ENCODE peak calls at places on chromosomes 1 and 21, in ten cellular contexts. One of them, this sample, is unnamed.

GRCh38 chr1:101198842-101199636 is 37.8 kb upstream of the S1PR1 start:
- DNase-seq in HT-29: no peak
- DNase-seq in right cardiac atrium: no peak
- DNase-seq in memory B cell: no peak
- DNase-seq in GM04503: no peak
- DNase-seq in EL: no peak
- DNase-seq in neural crest cell: no peak
- DNase-seq in HS-27A: no peak
- DNase-seq in myocyte: no peak
- DNase-seq in Caki2: no peak
- DNase-seq in this sample: no peak

GRCh38 chr1:47872871-47873270 is 124.3 kb downstream of the TRABD2B start:
- DNase-seq in HT-29: no peak
- DNase-seq in right cardiac atrium: no peak
- DNase-seq in memory B cell: no peak
- DNase-seq in GM04503: no peak
- DNase-seq in EL: no peak
- DNase-seq in neural crest cell: no peak
- DNase-seq in HS-27A: no peak
- DNase-seq in myocyte: no peak
- DNase-seq in Caki2: peak
- DNase-seq in this sample: no peak

GRCh38 chr1:41381691-41382530 is 20.7 kb downstream of the FOXO6 start:
- DNase-seq in HT-29: peak
- DNase-seq in right cardiac atrium: peak
- DNase-seq in memory B cell: no peak
- DNase-seq in GM04503: no peak
- DNase-seq in EL: peak
- DNase-seq in neural crest cell: no peak
- DNase-seq in HS-27A: no peak
- DNase-seq in myocyte: no peak
- DNase-seq in Caki2: no peak
- DNase-seq in this sample: no peak

GRCh38 chr1:214538497-214538896 is 12.9 kb downstream of the PTPN14 start:
- DNase-seq in HT-29: no peak
- DNase-seq in right cardiac atrium: no peak
- DNase-seq in memory B cell: no peak
- DNase-seq in GM04503: no peak
- DNase-seq in EL: no peak
- DNase-seq in neural crest cell: no peak
- DNase-seq in HS-27A: no peak
- DNase-seq in myocyte: no peak
- DNase-seq in Caki2: no peak
- DNase-seq in this sample: no peak

GRCh38 chr21:45087022-45087823 is 12.8 kb downstream of the ADARB1 start:
- DNase-seq in HT-29: no peak
- DNase-seq in right cardiac atrium: no peak
- DNase-seq in memory B cell: no peak
- DNase-seq in GM04503: no peak
- DNase-seq in EL: no peak
- DNase-seq in neural crest cell: no peak
- DNase-seq in HS-27A: no peak
- DNase-seq in myocyte: no peak
- DNase-seq in Caki2: no peak
- DNase-seq in this sample: no peak

GRCh38 chr21:37742532-37742931 is 173.7 kb downstream of the KCNJ6 start:
- DNase-seq in HT-29: no peak
- DNase-seq in right cardiac atrium: no peak
- DNase-seq in memory B cell: no peak
- DNase-seq in GM04503: peak
- DNase-seq in EL: peak
- DNase-seq in neural crest cell: no peak
- DNase-seq in HS-27A: peak
- DNase-seq in myocyte: peak
- DNase-seq in Caki2: no peak
- DNase-seq in this sample: no peak

GRCh38 chr1:159798893-159799292 is 3.3 kb upstream of the FCRL6 start:
- DNase-seq in HT-29: peak
- DNase-seq in right cardiac atrium: peak
- DNase-seq in memory B cell: peak
- DNase-seq in GM04503: peak
- DNase-seq in EL: peak
- DNase-seq in neural crest cell: peak
- DNase-seq in HS-27A: peak
- DNase-seq in myocyte: peak
- DNase-seq in Caki2: peak
- DNase-seq in this sample: peak

GRCh38 chr1:229027622-229028182 is 243.2 kb upstream of the RAB4A start:
- DNase-seq in HT-29: peak
- DNase-seq in right cardiac atrium: no peak
- DNase-seq in memory B cell: no peak
- DNase-seq in GM04503: no peak
- DNase-seq in EL: peak
- DNase-seq in neural crest cell: no peak
- DNase-seq in HS-27A: no peak
- DNase-seq in myocyte: no peak
- DNase-seq in Caki2: no peak
- DNase-seq in this sample: peak

GRCh38 chr1:93029317-93029716 is 49.8 kb upstream of the MTF2 start:
- DNase-seq in HT-29: no peak
- DNase-seq in right cardiac atrium: no peak
- DNase-seq in memory B cell: no peak
- DNase-seq in GM04503: no peak
- DNase-seq in EL: no peak
- DNase-seq in neural crest cell: no peak
- DNase-seq in HS-27A: no peak
- DNase-seq in myocyte: no peak
- DNase-seq in Caki2: no peak
- DNase-seq in this sample: no peak

GRCh38 chr1:110083453-110084225 is 13.2 kb upstream of the ALX3 start:
- DNase-seq in HT-29: no peak
- DNase-seq in right cardiac atrium: peak
- DNase-seq in memory B cell: no peak
- DNase-seq in GM04503: no peak
- DNase-seq in EL: no peak
- DNase-seq in neural crest cell: no peak
- DNase-seq in HS-27A: no peak
- DNase-seq in myocyte: no peak
- DNase-seq in Caki2: no peak
- DNase-seq in this sample: no peak